ENCODE peak calls at places on chromosomes 13 and 19, in six cellular contexts. S is fibroblast of lung; G is posterior cingulate gyrus; W is dorsolateral prefrontal cortex; J is stimulated activated CD8-positive, alpha-beta memory T cell treated with anti-CD3 and anti-CD28 coated beads, Interleukin-4, amount 100 ng/mL, for 24 hours; V is brain microvascular endothelial cell. O is an unnamed sample.

GRCh38 chr13:30714629-30715028 is 20.7 kb upstream of the ALOX5AP start:
- DNase-seq in J (no peak), G (no peak), S (no peak), W (no peak), V (no peak), O (no peak)

GRCh38 chr13:113049981-113050380 is 55.6 kb upstream of the F7 start:
- DNase-seq in J (no peak), G (no peak), V (no peak), S (no peak), W (no peak), O (no peak)

GRCh38 chr13:21310220-21310619 is 133.8 kb downstream of the MRPL57 start:
- DNase-seq in G (no peak), J (no peak), W (no peak), S (peak; percentile 64), V (no peak), O (peak; percentile 56)

GRCh38 chr19:53808710-53809125 is 15.4 kb downstream of the NLRP12 start:
- DNase-seq in V (peak; percentile 32), S (peak; percentile 39), J (no peak), G (no peak), W (no peak), O (peak; percentile 23)

GRCh38 chr19:47110521-47111080 is 3.0 kb downstream of the ZC3H4 start:
- DNase-seq in S (no peak), J (no peak), V (no peak), W (no peak), G (peak; percentile 39), O (no peak)

GRCh38 chr13:26548251-26548765 is 9.2 kb upstream of the WASF3 start:
- DNase-seq in G (no peak), W (no peak), S (no peak), J (no peak), V (no peak), O (no peak)

GRCh38 chr13:113143466-113144254 is 14.8 kb upstream of the PROZ start:
- DNase-seq in V (no peak), J (no peak), S (no peak), W (no peak), G (peak; percentile 64), O (no peak)

GRCh38 chr13:41802684-41803554 is 158.0 kb downstream of the VWA8 start:
- DNase-seq in J (no peak), S (peak; percentile 89), W (no peak), G (no peak), V (peak; percentile 85), O (peak; percentile 84)

GRCh38 chr19:14073232-14073924 is 792 bp downstream of the MISP3 start:
- DNase-seq in J (peak; percentile 63), S (peak; percentile 83), G (peak; percentile 93), V (peak; percentile 59), W (peak; percentile 72), O (peak; percentile 77)

GRCh38 chr13:95248953-95249352 is 52.3 kb downstream of the ABCC4 start:
- DNase-seq in J (no peak), V (no peak), W (no peak), G (no peak), S (no peak), O (no peak)

GRCh38 chr19:45952691-45953505 is 20.8 kb downstream of the NOVA2 start:
- DNase-seq in V (peak; percentile 7), S (peak; percentile 19), J (peak; percentile 15), G (peak; percentile 90), W (peak; percentile 65), O (peak; percentile 10)

GRCh38 chr19:58570770-58571574 is 2.2 kb downstream of the MZF1 start:
- DNase-seq in G (peak; percentile 44), S (no peak), J (no peak), V (no peak), W (no peak), O (no peak)

GRCh38 chr13:49791214-49791752 is 1.2 kb downstream of the KPNA3 start:
- DNase-seq in V (peak; percentile 5), J (no peak), W (no peak), S (peak; percentile 26), G (no peak), O (peak; percentile 8)

GRCh38 chr13:101511766-101512165 is 59.3 kb downstream of the ITGBL1 start:
- DNase-seq in W (no peak), V (no peak), G (no peak), J (no peak), S (peak; percentile 56), O (peak; percentile 44)

GRCh38 chr19:30390356-30390988 is 18.3 kb downstream of the ZNF536 start:
- DNase-seq in G (no peak), W (no peak), S (no peak), J (no peak), V (no peak), O (no peak)

GRCh38 chr13:112462408-112462807 is 86.3 kb downstream of the SPACA7 start:
- DNase-seq in J (no peak), V (no peak), S (no peak), G (no peak), W (no peak), O (no peak)

GRCh38 chr13:102402292-102402691 is 444 bp upstream of the FGF14 start:
- DNase-seq in V (no peak), S (peak; percentile 48), J (no peak), G (peak; percentile 90), W (peak; percentile 85), O (peak; percentile 44)

GRCh38 chr19:45767410-45767880 is 1.6 kb downstream of the SIX5 start:
- DNase-seq in S (peak; percentile 89), J (no peak), W (no peak), G (no peak), V (peak; percentile 79), O (peak; percentile 81)

GRCh38 chr19:48469056-48469881 is at the start of gene CYTH2:
- DNase-seq in G (peak; percentile 100), J (peak; percentile 97), S (peak; percentile 100), W (peak; percentile 100), V (peak; percentile 100), O (peak; percentile 99)

GRCh38 chr13:75544681-75545333 is 4.8 kb upstream of the UCHL3 start:
- DNase-seq in W (no peak), J (no peak), V (peak; percentile 62), G (no peak), S (peak; percentile 85), O (peak; percentile 83)

GRCh38 chr19:38250428-38250820 is 5.8 kb downstream of the PPP1R14A start:
- DNase-seq in V (no peak), G (no peak), W (no peak), S (no peak), J (no peak), O (no peak)

GRCh38 chr19:39083983-39084731 is at the start of gene ACP7:
- DNase-seq in J (peak; percentile 0), S (no peak), V (no peak), G (no peak), W (no peak), O (no peak)

GRCh38 chr13:112783946-112784500 is 94.2 kb downstream of the ATP11A start:
- DNase-seq in G (no peak), V (no peak), J (no peak), S (no peak), W (no peak), O (no peak)